ENCODE peak calls at places on chromosomes 12 and 14, in ten cellular contexts. N is AG09319; F is smooth muscle cell of the brain vasculature; W is G401; C is mucosa of descending colon; H is Right ventricle myocardium superior; Y is Right ventricle myocardium inferior; U is caudate nucleus; G is NCI-H2081; P is stimulated activated CD4-positive, alpha-beta T cell treated with anti-CD3 and anti-CD28 coated beads, Interleukin-2, amount 100 ng/mL, for 24 hours. S is an unnamed sample.

GRCh38 chr14:103508930-103509329 is 13.7 kb downstream of the CKB start:
- DNase-seq in P (no peak), Y (no peak), U (no peak), H (no peak), F (no peak), C (no peak), W (no peak), N (no peak), G (no peak), S (no peak)

GRCh38 chr14:77140937-77141591 is 527 bp downstream of the ZDHHC22 start:
- DNase-seq in H (no peak), G (peak; percentile 38), F (no peak), U (no peak), Y (no peak), N (no peak), C (no peak), P (no peak), W (peak; percentile 45), S (peak; percentile 39)

GRCh38 chr14:69315302-69315701 is 55.3 kb downstream of the GALNT16 start:
- DNase-seq in H (no peak), C (no peak), F (no peak), N (no peak), U (no peak), G (peak; percentile 17), Y (no peak), P (peak; percentile 8), W (no peak), S (no peak)

GRCh38 chr14:102711207-102711606 is 66.0 kb upstream of the TRAF3 start:
- DNase-seq in C (no peak), F (no peak), G (no peak), H (no peak), Y (no peak), W (no peak), U (no peak), P (no peak), N (no peak), S (no peak)

GRCh38 chr14:103366741-103367140 is 18.5 kb upstream of the MARK3 start:
- DNase-seq in P (no peak), F (no peak), C (no peak), N (no peak), Y (no peak), H (no peak), W (no peak), G (no peak), U (no peak), S (no peak)

GRCh38 chr12:54592316-54592715 is 3.9 kb upstream of the PPP1R1A start:
- DNase-seq in U (no peak), F (no peak), W (no peak), Y (no peak), C (no peak), H (no peak), G (no peak), N (no peak), P (no peak), S (no peak)

GRCh38 chr12:91441236-91441635 is 258.6 kb upstream of the DCN start:
- DNase-seq in Y (no peak), U (no peak), C (no peak), G (no peak), N (no peak), F (no peak), P (no peak), W (no peak), H (no peak), S (no peak)

GRCh38 chr12:30694412-30694955 is 1.2 kb downstream of the IPO8 start:
- DNase-seq in W (no peak), C (no peak), F (no peak), U (no peak), N (no peak), H (no peak), Y (no peak), G (no peak), P (no peak), S (no peak)

GRCh38 chr12:85253823-85254222 is 26.2 kb upstream of the ALX1 start:
- DNase-seq in Y (no peak), U (no peak), W (no peak), G (no peak), H (no peak), P (no peak), F (no peak), N (no peak), C (no peak), S (no peak)

GRCh38 chr12:11855993-11856374 is 206.5 kb downstream of the ETV6 start:
- DNase-seq in U (no peak), F (no peak), C (no peak), H (no peak), Y (no peak), N (no peak), G (peak; percentile 67), W (no peak), P (no peak), S (no peak)

GRCh38 chr14:35808076-35808657 is 928 bp downstream of the RALGAPA1 start:
- DNase-seq in Y (no peak), C (peak; percentile 66), N (no peak), U (peak; percentile 6), G (no peak), P (peak; percentile 36), W (peak; percentile 39), H (no peak), F (no peak), S (no peak)

GRCh38 chr12:118749656-118750055 is 231.7 kb upstream of the SRRM4 start:
- DNase-seq in G (no peak), P (no peak), W (no peak), N (no peak), C (no peak), H (no peak), F (no peak), Y (no peak), U (no peak), S (no peak)

GRCh38 chr12:1083888-1084262 is 92.9 kb downstream of the ERC1 start:
- DNase-seq in P (no peak), H (no peak), W (peak; percentile 90), C (peak; percentile 14), G (peak; percentile 69), N (peak; percentile 52), Y (no peak), F (no peak), U (no peak), S (no peak)

GRCh38 chr12:64598831-64599230 is 11.5 kb upstream of the RASSF3 start:
- DNase-seq in H (no peak), U (no peak), P (no peak), C (no peak), G (no peak), W (no peak), N (no peak), Y (no peak), F (no peak), S (no peak)

GRCh38 chr12:107903377-107904061 is 129.0 kb downstream of the ASCL4 start:
- DNase-seq in G (peak; percentile 81), W (peak; percentile 11), H (peak; percentile 78), P (peak; percentile 33), F (no peak), C (peak; percentile 88), N (no peak), Y (peak; percentile 82), U (peak; percentile 32), S (peak; percentile 73)

GRCh38 chr12:124756151-124756550 is 107.5 kb downstream of the SCARB1 start:
- DNase-seq in H (no peak), U (no peak), F (no peak), P (no peak), C (no peak), Y (peak; percentile 52), W (no peak), G (no peak), N (no peak), S (no peak)

GRCh38 chr12:109291531-109292341 is 17.3 kb downstream of the FOXN4 start:
- DNase-seq in F (no peak), C (peak; percentile 60), W (peak; percentile 99), P (no peak), Y (no peak), U (peak; percentile 51), G (peak; percentile 94), H (peak; percentile 86), N (peak; percentile 5), S (peak; percentile 87)

GRCh38 chr12:72369560-72369959 is 97.4 kb downstream of the TRHDE start:
- DNase-seq in C (no peak), P (no peak), H (no peak), Y (no peak), U (no peak), W (no peak), F (no peak), N (no peak), G (no peak), S (no peak)

GRCh38 chr12:91986084-91986483 is 159.6 kb downstream of the BTG1 start:
- DNase-seq in U (no peak), N (no peak), Y (no peak), H (no peak), P (no peak), F (no peak), C (no peak), W (peak; percentile 94), G (no peak), S (no peak)

GRCh38 chr14:24252289-24253124 is 10.1 kb upstream of the TINF2 start:
- DNase-seq in Y (no peak), W (no peak), H (no peak), F (no peak), P (no peak), G (no peak), C (no peak), N (no peak), U (no peak), S (no peak)

GRCh38 chr12:123132951-123133619 is 17.8 kb downstream of the PITPNM2 start:
- DNase-seq in W (no peak), Y (no peak), G (no peak), H (no peak), U (no peak), C (no peak), P (no peak), F (no peak), N (no peak), S (no peak)

GRCh38 chr14:90109858-90110257 is 48.1 kb downstream of the KCNK13 start:
- DNase-seq in W (no peak), Y (no peak), N (no peak), H (no peak), G (no peak), P (no peak), F (no peak), U (no peak), C (no peak), S (no peak)

GRCh38 chr14:54344445-54344844 is 52.4 kb upstream of the CDKN3 start:
- DNase-seq in W (peak; percentile 56), C (no peak), G (no peak), Y (no peak), P (no peak), U (no peak), N (no peak), F (no peak), H (no peak), S (no peak)

GRCh38 chr12:52232916-52233461 is at the start of gene KRT7:
- DNase-seq in H (no peak), N (no peak), W (no peak), P (no peak), G (no peak), C (no peak), F (no peak), U (no peak), Y (no peak), S (no peak)

GRCh38 chr12:104365921-104366410 is 62.4 kb downstream of the EID3 start:
- DNase-seq in U (no peak), G (no peak), W (no peak), P (no peak), Y (no peak), C (no peak), H (no peak), F (no peak), N (no peak), S (no peak)

GRCh38 chr12:67515679-67516363 is 132.7 kb upstream of the DYRK2 start:
- DNase-seq in F (no peak), G (peak; percentile 82), Y (no peak), C (peak; percentile 58), N (no peak), W (no peak), H (no peak), P (no peak), U (no peak), S (no peak)

GRCh38 chr12:19547258-19547657 is 108.0 kb downstream of the AEBP2 start:
- DNase-seq in Y (no peak), P (no peak), C (no peak), U (no peak), F (no peak), W (no peak), G (no peak), N (no peak), H (no peak), S (no peak)

GRCh38 chr12:25767613-25768012 is 190.9 kb upstream of the RASSF8 start:
- DNase-seq in P (no peak), W (no peak), N (peak; percentile 34), U (no peak), F (no peak), G (no peak), C (no peak), Y (no peak), H (no peak), S (no peak)